ENCODE peak calls at places on chromosomes 12 and 14, in five cellular contexts. E is GM23248, S is mucosa of descending colon, M is spleen, Y is neuronal stem cell. D is an unnamed sample.

GRCh38 chr12:91877022-91877421 is 268.6 kb downstream of the BTG1 start:
- DNase-seq in S (peak; percentile 68), Y (no peak), M (peak; percentile 88), E (peak; percentile 30), D (no peak)

GRCh38 chr12:25884024-25884919 is 74.2 kb upstream of the RASSF8 start:
- DNase-seq in Y (no peak), E (no peak), S (no peak), M (no peak), D (no peak)

GRCh38 chr12:14167005-14167628 is 185.7 kb upstream of the GRIN2B start:
- DNase-seq in M (no peak), Y (peak; percentile 66), E (peak; percentile 60), S (peak; percentile 55), D (peak; percentile 11)

GRCh38 chr14:49966971-49967630 is 74.2 kb downstream of the ARF6 start:
- DNase-seq in S (no peak), E (no peak), Y (no peak), M (no peak), D (no peak)

GRCh38 chr12:89163918-89164317 is 188.4 kb downstream of the DUSP6 start:
- DNase-seq in S (no peak), E (no peak), Y (no peak), M (no peak), D (no peak)

GRCh38 chr14:83309833-83310232 is 1776.2 kb upstream of the SEL1L start:
- DNase-seq in Y (no peak), E (no peak), S (no peak), M (no peak), D (no peak)

GRCh38 chr14:50058112-50058511 is 58.3 kb downstream of the VCPKMT start:
- DNase-seq in E (no peak), S (peak; percentile 38), M (no peak), Y (no peak), D (no peak)

GRCh38 chr12:50620050-50620974 is 115.5 kb downstream of the DIP2B start:
- DNase-seq in E (peak; percentile 94), Y (peak; percentile 27), S (no peak), M (no peak), D (peak; percentile 77)

GRCh38 chr12:41264281-41264680 is 76.2 kb downstream of the PDZRN4 start:
- DNase-seq in M (no peak), E (peak; percentile 36), S (no peak), Y (no peak), D (no peak)

GRCh38 chr14:78486621-78487020 is 316.4 kb downstream of the NRXN3 start:
- DNase-seq in S (no peak), M (no peak), E (no peak), Y (no peak), D (no peak)

GRCh38 chr12:12221560-12221959 is 45.3 kb downstream of the LRP6 start:
- DNase-seq in S (no peak), Y (no peak), M (no peak), E (no peak), D (no peak)

GRCh38 chr14:80669416-80669815 is 272.1 kb downstream of the CEP128 start:
- DNase-seq in E (peak; percentile 3), S (no peak), Y (no peak), M (no peak), D (no peak)

GRCh38 chr12:93766802-93767523 is 89.8 kb downstream of the CRADD start:
- DNase-seq in S (peak; percentile 59), M (no peak), E (peak; percentile 83), Y (no peak), D (peak; percentile 30)

GRCh38 chr14:89129570-89129969 is 287.5 kb downstream of the FOXN3 start:
- DNase-seq in S (no peak), Y (no peak), M (no peak), E (no peak), D (no peak)

GRCh38 chr12:132393245-132393795 is 63.9 kb upstream of the GALNT9 start:
- DNase-seq in E (peak; percentile 13), S (no peak), M (peak; percentile 33), Y (no peak), D (peak; percentile 76)

GRCh38 chr12:31362759-31363415 is 36.9 kb upstream of the SINHCAF start:
- DNase-seq in M (peak; percentile 68), E (no peak), S (peak; percentile 71), Y (peak; percentile 24), D (no peak)
- H3K4me3 ChIP-seq in M (no peak overlapping the region), E (no peak overlapping the region), S (no peak overlapping the region), Y (no peak overlapping the region), D (no peak overlapping the region)

GRCh38 chr12:46244273-46244672 is 24.6 kb downstream of the SLC38A1 start:
- DNase-seq in M (no peak), S (no peak), Y (no peak), E (no peak), D (no peak)
- H3K36me3 ChIP-seq in M (no peaks in the 10 kb centered on the region), S (no peaks in the 10 kb centered on the region), Y (peaks cover 14% of the 10 kb centered on the region), E (peaks cover 15% of the 10 kb centered on the region), D (peaks cover 89% of the 10 kb centered on the region)

DNA sequence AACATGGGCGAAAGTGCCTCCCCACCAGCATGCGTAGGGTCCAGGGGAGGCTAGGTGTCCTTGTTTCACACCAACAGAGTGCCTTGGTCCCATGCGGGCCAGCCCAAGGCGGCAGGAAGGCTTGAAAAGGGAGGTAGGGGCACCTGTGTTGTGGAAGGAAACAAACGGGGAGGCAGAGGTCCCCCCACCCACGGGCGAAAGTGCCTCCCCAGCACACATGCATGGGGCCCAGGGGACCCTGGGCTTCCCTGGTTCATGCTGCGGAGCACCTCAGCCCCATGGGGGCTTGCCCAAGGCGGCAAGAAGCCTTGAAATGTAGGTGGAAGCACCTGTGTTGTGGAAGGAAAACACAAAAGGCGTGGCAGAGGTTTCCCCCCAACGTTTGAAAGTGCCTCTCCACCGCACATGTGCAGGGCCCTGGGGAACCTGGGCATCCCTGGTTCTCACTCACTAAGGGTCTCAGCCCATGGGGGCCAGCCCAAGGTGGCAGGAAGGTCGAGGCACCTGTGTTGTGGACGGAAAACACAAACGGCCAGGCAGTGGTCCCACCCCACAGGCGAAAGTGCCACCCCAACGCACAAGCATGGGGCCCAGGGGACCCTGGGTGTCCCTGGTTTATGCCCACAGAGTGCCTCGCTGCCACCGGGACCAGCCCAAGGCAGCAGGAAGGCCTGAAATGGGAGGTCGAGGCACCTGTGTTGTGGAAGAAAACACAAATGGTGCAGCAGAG is 374.7 kb downstream of the ALG10 start:
- DNase-seq in E (no peak), S (no peak), M (peak; percentile 41), Y (no peak), D (no peak)
- H3K9me3 ChIP-seq in E (no peaks in the 10 kb centered on the region), S (peaks cover 100% of the 10 kb centered on the region), M (peaks cover 99% of the 10 kb centered on the region), Y (peaks cover 91% of the 10 kb centered on the region), D (no peaks in the 10 kb centered on the region)

DNA sequence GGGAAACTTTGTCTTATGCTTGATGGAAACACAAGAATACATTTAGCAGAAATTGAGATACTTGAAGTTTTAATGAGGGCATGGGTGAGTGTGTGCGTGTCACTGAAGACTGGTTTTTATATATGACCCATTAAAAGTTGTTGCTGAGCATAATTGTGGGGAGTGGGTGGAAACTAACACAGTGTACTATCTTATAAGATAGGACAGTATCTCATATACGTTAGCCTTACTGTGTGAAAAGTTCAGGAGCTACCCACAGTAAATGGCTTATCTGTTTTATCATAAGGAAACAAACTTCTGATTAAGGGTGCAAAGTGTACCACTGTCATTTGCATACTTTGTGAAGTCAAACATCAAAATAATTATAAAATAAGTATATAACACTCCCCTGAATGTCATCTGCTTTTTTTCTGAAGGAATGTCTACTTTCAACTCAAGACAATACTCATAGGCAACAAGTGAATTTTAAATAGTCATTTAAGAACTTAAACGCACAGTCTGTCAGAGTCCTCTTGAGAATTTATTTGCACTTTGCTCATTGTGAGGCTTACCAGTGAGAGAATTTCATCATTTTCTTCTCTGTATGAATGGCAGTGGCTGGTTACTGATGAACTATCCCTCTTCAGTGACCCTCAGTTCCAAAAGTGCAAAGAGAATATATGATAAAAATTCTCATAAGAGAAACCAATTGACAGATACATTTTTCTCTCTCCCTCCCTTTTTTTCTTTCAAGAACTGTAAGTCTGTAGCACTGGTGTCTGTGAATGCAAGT is 4.2 kb downstream of the PDE3A start:
- DNase-seq in E (no peak), Y (no peak), M (no peak), S (no peak), D (no peak)
- H3K4me3 ChIP-seq in E (no peak overlapping the region), Y (no peak overlapping the region), M (no peak overlapping the region), S (no peak overlapping the region), D (no peak overlapping the region)

D was measured in MG63.